ENCODE peak calls at places on chromosomes 4 and X, in nine cellular contexts. S, T, K, G, H, A, U, L and X are unnamed samples.

GRCh38 chrX:9907645-9908387 is 59.3 kb upstream of the CLDN34 start:
- DNase-seq in T (peak), S (no peak), A (no peak), H (peak), U (no peak), G (no peak), L (no peak), K (no peak), X (no peak)

GRCh38 chrX:1231850-1232505 is 19.5 kb upstream of the CRLF2 start:
- DNase-seq in A (no peak), T (no peak), H (no peak), G (peak), S (no peak), L (no peak), U (peak), K (no peak), X (no peak)

GRCh38 chr4:157444014-157444413 is 223.5 kb downstream of the GRIA2 start:
- DNase-seq in T (no peak), L (no peak), H (no peak), S (no peak), G (no peak), A (no peak), K (no peak), U (peak), X (no peak)

GRCh38 chr4:89400408-89401035 is 92.9 kb upstream of the GPRIN3 start:
- DNase-seq in S (no peak), K (peak), A (no peak), T (no peak), H (no peak), L (no peak), U (no peak), G (no peak), X (no peak)

GRCh38 chr4:16721618-16722291 is 176.7 kb downstream of the LDB2 start:
- DNase-seq in S (no peak), A (no peak), K (peak), G (no peak), T (no peak), U (no peak), L (no peak), H (peak), X (no peak)

GRCh38 chrX:103155201-103155600 is 59.7 kb upstream of the BEX4 start:
- DNase-seq in G (no peak), L (no peak), A (no peak), K (peak), H (no peak), T (no peak), U (no peak), S (no peak), X (no peak)

GRCh38 chr4:177964693-177965168 is 522.5 kb upstream of the AGA start:
- DNase-seq in L (no peak), S (no peak), T (no peak), A (no peak), H (no peak), K (peak), U (no peak), G (no peak), X (no peak)

GRCh38 chr4:8725071-8725841 is 132.7 kb downstream of the CPZ start:
- DNase-seq in T (no peak), G (no peak), S (no peak), A (no peak), K (no peak), H (no peak), L (peak), U (peak), X (no peak)

GRCh38 chr4:87032884-87033533 is 98.2 kb downstream of the AFF1 start:
- DNase-seq in H (peak), S (no peak), G (no peak), K (peak), L (no peak), T (peak), U (no peak), A (no peak), X (no peak)